ENCODE peak calls at places on chromosome 2, in five cellular contexts. W is tibial artery; Z is NCI-H1105; N is SW480; F is stimulated activated CD8-positive, alpha-beta memory T cell treated with anti-CD3 and anti-CD28 coated beads, Interleukin-7, amount 100 ng/mL, for 24 hours. X is an unnamed sample.

GRCh38 chr2:96156011-96156820 is 11.0 kb upstream of the DUSP2 start:
- DNase-seq in Z (no peak), F (no peak), N (no peak), W (no peak), X (no peak)

GRCh38 chr2:43000242-43001054 is 208.1 kb upstream of the HAAO start:
- DNase-seq in Z (no peak), W (no peak), F (no peak), N (no peak), X (peak)

GRCh38 chr2:27799646-27800010 is 28.1 kb downstream of the MRPL33 start:
- DNase-seq in F (no peak), Z (no peak), W (peak), N (peak), X (no peak)

GRCh38 chr2:178069551-178069950 is 3.0 kb downstream of the PDE11A start:
- DNase-seq in N (peak), F (no peak), Z (no peak), W (no peak), X (peak)

GRCh38 chr2:11133238-11133935 is 21.9 kb upstream of the SLC66A3 start:
- DNase-seq in N (no peak), Z (no peak), W (no peak), F (no peak), X (no peak)

GRCh38 chr2:168825149-168825548 is 22.7 kb downstream of the NOSTRIN start:
- DNase-seq in Z (no peak), N (no peak), F (no peak), W (no peak), X (no peak)

GRCh38 chr2:218290316-218291261 is 1.7 kb downstream of the TMBIM1 start:
- DNase-seq in Z (no peak), F (no peak), W (no peak), N (peak), X (no peak)

GRCh38 chr2:227402959-227403358 is 15.2 kb upstream of the SCYGR1 start:
- DNase-seq in N (peak), W (no peak), Z (no peak), F (no peak), X (no peak)

GRCh38 chr2:76692896-76693295 is 829.3 kb downstream of the LRRTM4 start:
- DNase-seq in F (no peak), N (no peak), W (no peak), Z (no peak), X (no peak)

GRCh38 chr2:64354857-64355680 is 98.9 kb upstream of the LGALSL start:
- DNase-seq in W (no peak), N (peak), F (no peak), Z (no peak), X (no peak)

GRCh38 chr2:201618744-201619654 is 24.3 kb downstream of the TMEM237 start:
- DNase-seq in N (no peak), W (peak), Z (no peak), F (no peak), X (peak)

GRCh38 chr2:38797276-38797675 is 19.3 kb downstream of the GEMIN6 start:
- DNase-seq in F (no peak), W (no peak), N (no peak), Z (no peak), X (no peak)

GRCh38 chr2:237143676-237144440 is 58.2 kb downstream of the COPS8 start:
- DNase-seq in N (no peak), F (no peak), Z (no peak), W (no peak), X (no peak)

GRCh38 chr2:163877316-163877715 is 141.5 kb upstream of the FIGN start:
- DNase-seq in W (no peak), Z (no peak), N (no peak), F (no peak), X (peak)

GRCh38 chr2:10141736-10142639 is 19.4 kb downstream of the RRM2 start:
- DNase-seq in Z (no peak), W (no peak), F (no peak), N (no peak), X (peak)

GRCh38 chr2:69975136-69975852 is 13.9 kb upstream of the ASPRV1 start:
- DNase-seq in F (no peak), Z (no peak), N (no peak), W (no peak), X (no peak)

GRCh38 chr2:28997237-28997846 is 16.2 kb downstream of the TOGARAM2 start:
- DNase-seq in F (no peak), N (no peak), W (no peak), Z (no peak), X (no peak)

GRCh38 chr2:219611866-219612604 is 14.4 kb downstream of the STK11IP start:
- DNase-seq in N (no peak), F (no peak), W (no peak), Z (no peak), X (no peak)

GRCh38 chr2:102520801-102521200 is 47.8 kb downstream of the SLC9A4 start:
- DNase-seq in N (no peak), Z (no peak), F (no peak), W (no peak), X (no peak)

GRCh38 chr2:47172156-47172921 is 17.2 kb upstream of the STPG4 start:
- DNase-seq in F (no peak), N (no peak), Z (no peak), W (no peak), X (no peak)

GRCh38 chr2:191230174-191230573 is 15.0 kb upstream of the MYO1B start:
- DNase-seq in Z (no peak), N (peak), W (no peak), F (no peak), X (peak)

GRCh38 chr2:204545861-204546773 is 842 bp downstream of the PARD3B start:
- DNase-seq in W (no peak), F (no peak), Z (peak), N (peak), X (no peak)

GRCh38 chr2:55511508-55512124 is 7.9 kb upstream of the CFAP36 start:
- DNase-seq in F (no peak), Z (peak), W (no peak), N (peak), X (peak)

GRCh38 chr2:111678161-111678560 is 205.8 kb downstream of the ANAPC1 start:
- DNase-seq in Z (no peak), W (no peak), F (no peak), N (no peak), X (no peak)

X was measured in SK-MEL-5.